ENCODE peak calls at places on chromosomes 6 and 20, in eight cellular contexts. G is spleen, K is transverse colon, O is GM23338, F is HCT116, N is prostate gland, U is breast epithelium, J is SK-N-SH. X is an unnamed sample.

GRCh38 chr20:32110173-32110704 is 725 bp downstream of the TM9SF4 start:
- DNase-seq in G (no peak), K (no peak), O (no peak), F (no peak), N (no peak), U (no peak), J (no peak), X (no peak)

GRCh38 chr6:56334937-56335336 is 87.6 kb upstream of the COL21A1 start:
- DNase-seq in G (no peak), K (no peak), O (no peak), F (no peak), N (no peak), U (no peak), J (no peak), X (no peak)

GRCh38 chr20:63310265-63310971 is 17.4 kb downstream of the COL20A1 start:
- DNase-seq in G (no peak), K (no peak), O (no peak), F (no peak), N (no peak), U (no peak), J (no peak), X (no peak)

GRCh38 chr6:169274761-169275160 is 21.1 kb upstream of the THBS2 start:
- DNase-seq in G (no peak), K (no peak), O (no peak), F (no peak), N (no peak), U (no peak), J (no peak), X (no peak)

GRCh38 chr6:17393335-17394191 is at the start of gene CAP2:
- DNase-seq in G (no peak), K (peak), O (peak), F (no peak), N (peak), U (peak), J (peak), X (no peak)

GRCh38 chr6:119799633-119800032 is 450.1 kb upstream of the MAN1A1 start:
- DNase-seq in G (no peak), K (no peak), O (no peak), F (no peak), N (no peak), U (no peak), J (no peak), X (no peak)

GRCh38 chr6:7050911-7051779 is 56.6 kb upstream of the RREB1 start:
- DNase-seq in G (peak), K (peak), O (peak), F (no peak), N (peak), U (no peak), J (no peak), X (no peak)

GRCh38 chr20:57450419-57450818 is 59.2 kb downstream of the RBM38 start:
- DNase-seq in G (peak), K (peak), O (no peak), F (no peak), N (no peak), U (no peak), J (peak), X (no peak)

GRCh38 chr6:90610671-90611542 is 24.0 kb upstream of the MAP3K7 start:
- DNase-seq in G (peak), K (no peak), O (peak), F (no peak), N (peak), U (no peak), J (peak), X (no peak)

GRCh38 chr6:22471746-22472145 is 97.6 kb upstream of the HDGFL1 start:
- DNase-seq in G (no peak), K (no peak), O (no peak), F (no peak), N (no peak), U (no peak), J (peak), X (no peak)

GRCh38 chr20:23508449-23508848 is 17.5 kb downstream of the CST8 start:
- DNase-seq in G (no peak), K (no peak), O (no peak), F (no peak), N (no peak), U (no peak), J (no peak), X (no peak)

GRCh38 chr6:102736941-102737368 is 1343.4 kb downstream of the GRIK2 start:
- DNase-seq in G (no peak), K (no peak), O (no peak), F (no peak), N (no peak), U (no peak), J (no peak), X (no peak)

DNA sequence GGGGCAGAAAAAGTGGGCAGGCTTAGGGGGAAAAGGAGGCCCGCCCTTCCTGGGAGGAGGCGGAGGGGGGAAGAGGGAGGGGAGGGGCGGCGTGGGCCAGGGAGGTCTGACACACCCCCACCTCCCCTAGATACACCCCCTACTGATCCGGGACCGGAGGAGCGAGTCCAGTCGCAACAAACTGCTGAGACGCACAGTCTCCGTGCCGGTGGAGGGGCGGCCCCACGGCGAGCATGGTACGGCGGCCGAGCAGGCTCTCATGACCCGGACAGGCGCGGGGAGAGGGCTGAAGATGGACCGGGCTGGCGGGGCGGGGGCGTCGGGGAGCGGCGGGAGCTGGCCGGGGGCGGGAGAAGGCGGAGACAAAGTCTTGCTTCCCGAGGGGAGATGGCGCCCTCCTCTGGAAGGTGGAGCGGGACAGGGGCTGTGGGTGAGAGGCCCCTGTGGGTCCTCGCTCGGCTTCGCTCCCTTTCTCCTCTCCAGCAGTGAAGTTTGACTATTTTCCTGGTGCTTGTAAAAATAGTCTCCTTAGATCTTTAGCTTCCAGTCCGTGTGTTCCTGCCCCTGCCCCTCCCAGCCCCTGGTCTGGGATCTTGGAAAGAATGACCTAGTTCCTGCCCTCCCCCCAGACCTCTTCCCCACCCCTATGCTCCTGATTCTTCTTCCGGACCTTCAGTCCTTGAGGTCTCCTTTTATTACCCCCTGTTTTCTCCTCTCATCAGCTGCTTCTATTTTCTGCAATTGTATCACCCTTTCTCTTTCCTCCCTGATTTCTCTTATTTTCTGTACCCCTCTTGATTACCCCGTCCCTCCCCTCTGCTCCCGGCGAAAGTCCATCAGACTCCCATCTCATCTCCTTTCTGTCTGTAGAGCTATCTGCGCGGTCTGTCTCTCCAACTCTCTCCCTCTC is 6.1 kb downstream of the SYNGAP1 start:
- DNase-seq in G (peak), K (peak), O (peak), F (peak), N (peak), U (peak), J (peak), X (no peak)
- TF ChIP-seq POLR2AphosphoS5 in G (peak), K (peak), O (peak), F (peak), N (peak), U (peak), J (peak), X (peak)

GRCh38 chr6:170459451-170459850 is 93.7 kb downstream of the PSMB1 start:
- DNase-seq in G (peak), K (peak), O (no peak), F (no peak), N (no peak), U (no peak), J (no peak), X (no peak)
- H3K4me3 ChIP-seq in G (no peak), K (no peak), O (no peak), F (no peak), N (no peak), U (peak), J (no peak), X (no peak)

GRCh38 chr6:37102299-37103168 is 67.4 kb upstream of the PIM1 start:
- DNase-seq in G (peak), K (peak), O (peak), F (peak), N (peak), U (peak), J (peak), X (peak)
- TF ChIP-seq POLR2AphosphoS5 in G (peak), K (peak), O (peak), F (peak), N (peak), U (peak), J (peak), X (peak)

GRCh38 chr6:41371992-41372525 is 36.7 kb downstream of the NCR2 start:
- DNase-seq in G (no peak), K (no peak), O (peak), F (no peak), N (no peak), U (no peak), J (peak), X (no peak)
- H3K4me3 ChIP-seq in G (peak), K (no peak), O (peak), F (no peak), N (no peak), U (peak), J (peak), X (no peak)

GRCh38 chr6:121442591-121442990 is 7.1 kb downstream of the GJA1 start:
- DNase-seq in G (no peak), K (no peak), O (peak), F (no peak), N (no peak), U (no peak), J (no peak), X (no peak)
- TF ChIP-seq POLR2AphosphoS5 in G (no peak), K (no peak), O (peak), F (no peak), N (no peak), U (no peak), J (no peak), X (no peak)

GRCh38 chr6:139287868-139288267 is 3.9 kb downstream of the TXLNB start:
- DNase-seq in G (no peak), K (no peak), O (no peak), F (no peak), N (no peak), U (no peak), J (no peak), X (no peak)

GRCh38 chr6:139291813-139292619 is at the start of gene TXLNB:
- DNase-seq in G (peak), K (peak), O (peak), F (peak), N (peak), U (peak), J (no peak), X (no peak)

GRCh38 chr6:139288496-139289040 is 3.2 kb downstream of the TXLNB start:
- DNase-seq in G (no peak), K (no peak), O (no peak), F (no peak), N (no peak), U (no peak), J (no peak), X (no peak)

GRCh38 chr6:139289233-139289632 is 2.6 kb downstream of the TXLNB start:
- DNase-seq in G (no peak), K (no peak), O (peak), F (no peak), N (no peak), U (no peak), J (no peak), X (no peak)

GRCh38 chr6:139290787-139291294 is 957 bp downstream of the TXLNB start:
- DNase-seq in G (no peak), K (peak), O (no peak), F (no peak), N (no peak), U (no peak), J (no peak), X (no peak)
- H3K4me3 ChIP-seq in G (no peak), K (no peak), O (no peak), F (no peak), N (no peak), U (no peak), J (no peak), X (no peak)

X was measured in SK-N-MC.